ENCODE peak calls at places on chromosomes 6 and 20, in four cellular contexts. D, S, W and B are unnamed samples.

GRCh38 chr6:7129784-7130569 is 22.2 kb downstream of the RREB1 start:
- DNase-seq in W (no peak), D (peak), S (no peak), B (no peak)

GRCh38 chr6:117200067-117200466 is 65.3 kb upstream of the VGLL2 start:
- DNase-seq in S (no peak), W (no peak), D (no peak), B (no peak)

GRCh38 chr20:25399038-25399430 is 8.4 kb upstream of the ABHD12 start:
- DNase-seq in S (no peak), W (peak), D (no peak), B (no peak)

GRCh38 chr6:157121897-157122296 is 201.4 kb downstream of the TMEM242 start:
- DNase-seq in S (no peak), D (no peak), W (no peak), B (no peak)

GRCh38 chr6:24898607-24899133 is 37.1 kb downstream of the RIPOR2 start:
- DNase-seq in S (no peak), W (no peak), D (no peak), B (no peak)

GRCh38 chr6:88761237-88762031 is 202.0 kb downstream of the RNGTT start:
- DNase-seq in D (no peak), S (peak), W (no peak), B (no peak)

GRCh38 chr6:53735896-53736295 is 58.9 kb upstream of the LRRC1 start:
- DNase-seq in W (no peak), S (no peak), D (no peak), B (no peak)

GRCh38 chr6:37232430-37233017 is 25.0 kb upstream of the TBC1D22B start:
- DNase-seq in D (no peak), W (peak), S (no peak), B (no peak)

GRCh38 chr20:38623061-38623460 is 21.5 kb downstream of the ARHGAP40 start:
- DNase-seq in S (no peak), D (no peak), W (no peak), B (no peak)

GRCh38 chr6:42532038-42532669 is 31.7 kb upstream of the UBR2 start:
- DNase-seq in D (peak), S (no peak), W (peak), B (no peak)

GRCh38 chr6:90343581-90343980 is 46.9 kb upstream of the BACH2 start:
- DNase-seq in W (no peak), D (no peak), S (no peak), B (no peak)

GRCh38 chr6:75205776-75206334 is at the start of gene COL12A1:
- DNase-seq in W (no peak), S (no peak), D (no peak), B (no peak)

GRCh38 chr6:69631552-69632346 is 165.1 kb downstream of the LMBRD1 start:
- DNase-seq in W (no peak), S (no peak), D (no peak), B (no peak)

GRCh38 chr6:74927299-74927698 is 278.6 kb downstream of the COL12A1 start:
- DNase-seq in S (no peak), W (no peak), D (no peak), B (no peak)

GRCh38 chr6:65280060-65280459 is 427.0 kb downstream of the EYS start:
- DNase-seq in W (no peak), S (no peak), D (no peak), B (no peak)

DNA sequence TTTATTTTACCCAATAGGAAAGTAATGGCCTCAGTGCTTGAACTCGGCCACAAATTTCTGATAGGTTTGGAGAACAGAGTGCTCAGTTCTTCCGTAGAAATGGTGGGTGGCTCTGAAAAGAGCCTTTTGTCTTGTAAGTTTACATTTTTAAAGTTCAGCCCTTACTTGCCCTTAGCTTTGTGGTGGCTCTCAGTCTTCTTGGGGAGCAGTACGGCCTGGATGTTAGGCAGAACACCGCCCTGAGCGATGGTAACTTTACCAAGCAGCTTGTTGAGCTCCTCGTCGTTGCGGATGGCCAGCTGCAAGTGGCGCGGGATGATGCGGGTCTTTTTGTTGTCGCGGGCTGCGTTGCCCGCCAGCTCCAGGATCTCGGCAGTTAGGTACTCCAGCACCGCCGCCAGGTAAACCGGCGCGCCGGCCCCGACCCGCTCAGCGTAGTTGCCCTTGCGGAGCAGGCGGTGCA is 19.6 kb downstream of the OR2B2 start:
- DNase-seq in S (no peak), W (no peak), D (no peak), B (no peak)
- TF ChIP-seq POLR2AphosphoS5 in S (peak), W (no peak), D (peak), B (peak)

DNA sequence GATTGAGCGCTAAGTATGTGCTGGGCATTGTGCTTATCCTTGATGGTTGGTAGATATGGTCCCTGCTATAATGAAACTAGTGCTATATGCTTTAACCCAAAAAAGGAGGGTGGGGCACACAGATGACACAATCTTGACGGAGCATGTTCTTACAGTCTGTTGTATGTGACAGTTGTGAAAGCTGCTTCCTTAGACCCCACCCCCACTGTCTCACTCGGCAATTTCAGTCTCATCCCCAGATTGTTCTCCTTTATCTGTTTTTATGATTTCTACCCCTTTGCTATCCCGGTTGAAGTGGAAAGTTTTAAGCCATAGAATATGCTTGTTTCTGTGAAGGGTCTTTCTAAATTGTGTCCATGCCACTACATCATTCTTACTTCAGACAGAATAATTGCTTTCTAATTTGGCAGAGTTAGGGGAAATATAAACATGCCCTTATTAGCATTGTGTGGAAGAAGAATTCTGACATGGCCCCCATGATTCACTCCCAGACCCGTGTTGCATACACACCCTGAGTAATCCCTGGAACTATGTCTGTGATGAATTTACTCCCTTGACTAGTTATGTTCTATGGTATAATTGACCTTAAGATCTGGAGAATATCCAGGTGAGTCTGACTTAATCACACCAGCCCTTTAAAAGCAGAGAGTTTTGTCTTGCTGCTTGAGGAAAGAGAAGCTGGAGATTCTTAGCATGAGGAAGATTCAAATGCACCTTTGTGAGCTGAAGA is 262.7 kb downstream of the SOX4 start:
- DNase-seq in D (peak), W (no peak), S (no peak), B (no peak)
- TF ChIP-seq SPI1 in D (no peak), W (no peak), S (no peak), B (no peak)

DNA sequence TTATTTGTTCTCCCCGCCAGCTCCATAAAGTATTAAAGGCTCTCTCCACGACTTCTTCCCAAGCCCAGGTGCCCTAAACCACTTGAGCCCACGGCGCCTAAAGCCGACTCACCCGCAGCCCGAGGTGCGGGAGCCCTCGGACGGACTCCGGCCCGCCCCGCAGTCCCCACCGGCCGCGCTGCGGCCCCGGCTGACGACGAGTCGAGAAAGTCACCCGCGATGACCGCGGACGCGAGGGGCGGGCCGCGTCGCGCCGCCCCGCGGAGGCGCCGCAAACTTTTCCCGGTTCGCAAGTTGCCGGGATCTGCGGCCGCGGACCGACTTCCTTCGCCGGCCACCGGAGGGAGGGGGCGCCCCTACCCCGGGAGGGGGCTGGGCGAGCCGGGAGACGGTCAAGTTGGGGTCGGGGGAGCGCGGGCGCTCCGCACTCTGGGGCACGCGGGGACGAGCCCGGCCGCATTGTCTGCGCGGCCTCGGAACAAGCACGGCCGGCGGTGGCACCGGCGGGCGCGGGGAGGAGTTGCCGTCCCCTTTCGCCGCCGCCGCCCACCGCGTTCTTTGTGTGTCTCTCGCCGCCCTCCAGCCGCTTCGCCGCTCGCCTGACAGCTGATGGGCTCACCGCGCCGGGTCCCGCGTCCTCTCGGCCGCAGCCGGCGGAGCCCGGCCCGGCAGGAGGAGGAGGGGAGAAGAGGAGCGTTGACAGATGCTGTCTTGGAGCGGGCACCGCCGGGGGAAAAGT is 131.5 kb downstream of the OGFRL1 start:
- DNase-seq in W (no peak), S (no peak), D (no peak), B (no peak)
- TF ChIP-seq POLR2AphosphoS5 in W (no peak), S (no peak), D (no peak), B (no peak)

GRCh38 chr6:119110601-119111548 is 32.4 kb upstream of the FAM184A start:
- DNase-seq in D (peak), S (peak), W (peak), B (no peak)
- TF ChIP-seq SPI1 in D (no peak), S (no peak), W (no peak), B (no peak)

GRCh38 chr6:40891131-40891530 is 147.9 kb downstream of the UNC5CL start:
- DNase-seq in S (no peak), W (no peak), D (no peak), B (no peak)

GRCh38 chr6:40893021-40893420 is 146.0 kb downstream of the UNC5CL start:
- DNase-seq in W (no peak), S (no peak), D (no peak), B (no peak)

GRCh38 chr6:40889137-40889832 is 149.7 kb downstream of the UNC5CL start:
- DNase-seq in D (no peak), S (no peak), W (no peak), B (no peak)

GRCh38 chr6:40892223-40892622 is 146.8 kb downstream of the UNC5CL start:
- DNase-seq in S (no peak), D (no peak), W (no peak), B (no peak)

DNA sequence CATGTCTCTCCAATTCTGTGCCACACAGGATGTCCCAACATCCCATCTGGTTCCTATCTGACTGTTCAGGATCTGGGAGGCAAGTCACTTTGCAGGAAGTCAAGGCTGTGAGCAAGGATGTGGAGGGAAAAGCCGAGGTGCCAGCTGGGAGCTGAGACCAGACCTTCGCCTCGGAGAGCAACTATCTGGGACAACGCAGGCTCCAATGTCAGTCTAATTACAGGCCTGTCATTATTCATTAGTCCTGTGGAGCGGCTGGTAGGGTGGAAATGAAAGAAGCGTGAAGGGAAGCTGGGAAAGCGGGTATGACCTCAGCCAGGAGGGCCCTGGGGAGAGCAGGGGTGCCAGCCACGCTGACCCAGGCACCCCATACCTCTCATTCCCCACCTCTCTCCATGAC is 147.3 kb downstream of the UNC5CL start:
- DNase-seq in S (no peak), W (no peak), D (no peak), B (no peak)
- TF ChIP-seq POLR2AphosphoS5 in S (no peak), W (no peak), D (no peak), B (no peak)

GRCh38 chr20:29298759-29299613 is 1958.5 kb upstream of the DEFB115 start:
- DNase-seq in S (no peak), D (no peak), W (no peak), B (no peak)

GRCh38 chr20:29300579-29301551 is 1956.6 kb upstream of the DEFB115 start:
- DNase-seq in D (no peak), W (no peak), S (no peak), B (no peak)

GRCh38 chr20:29299811-29300578 is 1957.5 kb upstream of the DEFB115 start:
- DNase-seq in S (no peak), W (no peak), D (no peak), B (no peak)

GRCh38 chr20:29301624-29302259 is 1955.7 kb upstream of the DEFB115 start:
- DNase-seq in D (no peak), S (no peak), W (no peak), B (no peak)

DNA sequence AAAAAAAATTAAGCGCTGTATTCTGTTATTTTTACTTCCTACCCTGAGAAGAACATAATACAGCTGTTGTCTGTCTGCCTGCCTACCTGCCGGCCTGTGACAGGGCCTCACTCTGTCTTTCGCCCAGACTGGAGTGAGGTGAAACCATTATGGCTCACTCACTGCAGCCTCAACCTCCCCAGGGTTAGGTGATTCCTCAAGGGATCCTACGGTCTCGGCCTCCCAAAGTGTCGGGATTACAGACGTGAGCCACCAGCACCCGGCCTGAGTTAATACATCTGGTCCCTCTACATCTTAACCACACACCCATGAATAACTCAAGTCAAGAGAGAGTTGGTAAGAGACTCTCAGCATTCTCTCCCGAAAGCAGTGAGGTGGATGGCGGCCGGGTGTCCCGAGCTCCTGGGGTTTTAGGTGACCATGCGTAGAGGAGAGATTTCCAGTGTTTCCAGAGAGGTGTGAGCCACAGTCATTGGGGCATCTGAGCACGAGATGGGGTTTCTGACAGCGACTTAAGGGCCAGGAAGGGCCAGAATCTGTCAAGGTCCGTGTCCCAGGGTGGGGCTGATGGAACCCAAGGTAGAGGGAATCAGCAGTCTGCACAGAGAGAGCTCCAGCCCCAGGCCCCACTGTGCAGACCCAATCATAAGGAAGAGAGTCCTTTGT is 1954.4 kb upstream of the DEFB115 start:
- DNase-seq in S (no peak), W (no peak), D (no peak), B (no peak)
- TF ChIP-seq SPI1 in S (no peak), W (no peak), D (no peak), B (no peak)

GRCh38 chr20:47282864-47283263 is 73.6 kb downstream of the ZMYND8 start:
- DNase-seq in W (no peak), D (no peak), S (no peak), B (no peak)

GRCh38 chr20:47280668-47281067 is 75.8 kb downstream of the ZMYND8 start:
- DNase-seq in D (no peak), W (no peak), S (no peak), B (no peak)

GRCh38 chr20:47283411-47283810 is 73.1 kb downstream of the ZMYND8 start:
- DNase-seq in W (no peak), D (no peak), S (no peak), B (no peak)

GRCh38 chr20:47280228-47280627 is 76.3 kb downstream of the ZMYND8 start:
- DNase-seq in W (no peak), D (no peak), S (no peak), B (no peak)

DNA sequence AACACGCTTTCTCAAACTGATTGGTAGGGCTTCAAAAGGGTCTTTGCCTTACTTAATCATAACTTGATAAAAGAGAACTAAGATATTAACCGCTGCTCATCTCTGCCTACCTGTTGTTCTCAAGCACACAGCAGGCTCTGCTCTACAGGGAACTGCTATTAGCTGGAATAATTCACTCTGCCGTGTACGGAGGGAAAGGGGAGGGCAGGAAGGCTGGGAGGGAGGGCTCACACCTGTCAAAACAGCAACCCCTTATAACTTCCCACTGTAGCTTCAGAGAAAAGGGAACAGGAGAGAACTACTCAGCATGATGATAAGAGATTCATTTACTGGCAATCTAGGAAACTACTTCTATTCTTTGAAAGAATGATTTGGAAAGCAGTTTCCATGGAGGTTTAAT is 75.1 kb downstream of the ZMYND8 start:
- DNase-seq in S (no peak), W (no peak), D (no peak), B (no peak)
- TF ChIP-seq POLR2AphosphoS5 in S (no peak), W (no peak), D (no peak), B (no peak)